ENCODE peak calls at places on chromosomes 1 and 21, in nine cellular contexts. U, V, Q, D, F, P, B, R and M are unnamed samples.

GRCh38 chr1:162380061-162380846 is 1.3 kb upstream of the C1orf226 start:
- DNase-seq in R (no peak), Q (no peak), V (no peak), P (no peak), U (no peak), B (no peak), F (no peak), D (no peak), M (no peak)

GRCh38 chr1:111927652-111928051 is 61.8 kb downstream of the KCND3 start:
- DNase-seq in R (no peak), V (no peak), Q (no peak), F (no peak), P (no peak), U (no peak), B (no peak), D (no peak), M (no peak)

GRCh38 chr1:156194300-156194652 is 372 bp downstream of the SLC25A44 start:
- DNase-seq in V (no peak), U (no peak), B (no peak), R (no peak), P (peak; percentile 49), F (no peak), D (no peak), Q (no peak), M (peak; percentile 19)

GRCh38 chr1:116243673-116244101 is 129.4 kb upstream of the ATP1A1 start:
- DNase-seq in P (no peak), D (no peak), F (no peak), R (no peak), B (no peak), Q (no peak), U (no peak), V (no peak), M (no peak)

GRCh38 chr1:21292991-21293536 is 2.8 kb upstream of the ECE1 start:
- DNase-seq in D (no peak), V (no peak), F (no peak), U (no peak), B (no peak), P (no peak), R (no peak), Q (peak; percentile 52), M (no peak)

GRCh38 chr1:54253480-54253879 is 53.5 kb downstream of the MRPL37 start:
- DNase-seq in V (no peak), R (peak; percentile 77), U (peak; percentile 94), P (no peak), F (no peak), Q (no peak), B (no peak), D (peak; percentile 56), M (no peak)

GRCh38 chr1:36919491-36920145 is 114.7 kb downstream of the GRIK3 start:
- DNase-seq in V (no peak), D (no peak), P (no peak), Q (no peak), R (no peak), U (no peak), F (no peak), B (no peak), M (no peak)

GRCh38 chr1:222629921-222630535 is 12.1 kb downstream of the MIA3 start:
- DNase-seq in B (no peak), U (no peak), V (no peak), F (no peak), R (no peak), D (no peak), P (no peak), Q (no peak), M (no peak)

GRCh38 chr21:15775981-15776380 is 46.2 kb downstream of the USP25 start:
- DNase-seq in V (no peak), R (no peak), Q (no peak), B (no peak), D (no peak), U (peak; percentile 90), F (no peak), P (no peak), M (no peak)

GRCh38 chr1:151993084-151993733 is 450 bp downstream of the S100A10 start:
- DNase-seq in U (peak; percentile 52), V (peak; percentile 8), P (no peak), B (no peak), R (peak; percentile 31), F (no peak), D (no peak), Q (peak; percentile 49), M (no peak)

GRCh38 chr1:168623003-168623828 is 46.8 kb downstream of the XCL1 start:
- DNase-seq in V (no peak), U (peak; percentile 88), P (no peak), R (peak; percentile 29), Q (no peak), B (no peak), F (peak; percentile 5), D (peak; percentile 72), M (no peak)

GRCh38 chr1:87224209-87224608 is 104.5 kb upstream of the LMO4 start:
- DNase-seq in V (no peak), F (no peak), U (peak; percentile 98), B (no peak), R (peak; percentile 13), D (peak; percentile 46), P (no peak), Q (no peak), M (no peak)

GRCh38 chr1:193700710-193701355 is 514.4 kb upstream of the B3GALT2 start:
- DNase-seq in R (no peak), V (no peak), P (no peak), D (peak; percentile 56), B (no peak), U (peak; percentile 74), Q (no peak), F (no peak), M (no peak)

GRCh38 chr1:87410771-87411170 is 82.1 kb downstream of the LMO4 start:
- DNase-seq in Q (no peak), P (peak; percentile 94), F (no peak), B (peak; percentile 88), D (no peak), R (no peak), U (peak; percentile 12), V (no peak), M (peak; percentile 92)

GRCh38 chr1:227120827-227121226 is 180.7 kb downstream of the COQ8A start:
- DNase-seq in U (no peak), D (no peak), Q (no peak), R (no peak), V (no peak), P (no peak), F (no peak), B (no peak), M (no peak)

GRCh38 chr1:12143631-12144155 is 23.1 kb upstream of the TNFRSF1B start:
- DNase-seq in R (peak; percentile 94), V (no peak), P (peak; percentile 48), F (peak; percentile 98), B (peak; percentile 48), U (peak; percentile 98), Q (no peak), D (no peak), M (no peak)

GRCh38 chr1:226512076-226512728 is 36.4 kb upstream of the STUM start:
- DNase-seq in V (no peak), R (no peak), B (no peak), F (no peak), D (no peak), U (no peak), Q (no peak), P (no peak), M (no peak)

GRCh38 chr1:222877854-222878253 is 63.0 kb downstream of the DISP1 start:
- DNase-seq in F (no peak), U (peak; percentile 27), Q (no peak), P (no peak), B (no peak), D (no peak), R (no peak), V (no peak), M (no peak)

GRCh38 chr1:81920245-81920740 is 119.6 kb downstream of the ADGRL2 start:
- DNase-seq in D (no peak), B (no peak), U (peak; percentile 21), R (peak; percentile 64), P (peak; percentile 26), Q (no peak), V (no peak), F (no peak), M (no peak)

GRCh38 chr1:15799004-15799867 is 8.2 kb downstream of the UQCRHL start:
- DNase-seq in Q (no peak), F (no peak), P (no peak), B (no peak), D (peak; percentile 83), U (peak; percentile 98), V (no peak), R (peak; percentile 95), M (peak; percentile 38)